ENCODE peak calls at places on chromosomes 6 and 20, in five cellular contexts. One of them, this sample, is unnamed.
A peak's percentile ranks its signal among the peaks of the same experiment; 100 is the strongest.

GRCh38 chr6:100488231-100488630 is 23.5 kb upstream of the SIM1 start:
- DNase-seq in effector memory CD8-positive, alpha-beta T cell: no peak
- DNase-seq in NCI-H187: no peak
- DNase-seq in body of pancreas: no peak
- DNase-seq in stromal cell of bone marrow: peak; percentile 40
- DNase-seq in this sample: no peak

GRCh38 chr6:134077301-134077700 is 24.9 kb upstream of the SLC2A12 start:
- DNase-seq in effector memory CD8-positive, alpha-beta T cell: no peak
- DNase-seq in stromal cell of bone marrow: no peak
- DNase-seq in body of pancreas: no peak
- DNase-seq in NCI-H187: no peak
- DNase-seq in this sample: peak; percentile 85

GRCh38 chr20:25043499-25044260 is 14.3 kb downstream of the ACSS1 start:
- DNase-seq in effector memory CD8-positive, alpha-beta T cell: no peak
- DNase-seq in body of pancreas: peak; percentile 3
- DNase-seq in NCI-H187: no peak
- DNase-seq in stromal cell of bone marrow: no peak
- DNase-seq in this sample: no peak

GRCh38 chr6:142321451-142321850 is 19.6 kb downstream of the ADGRG6 start:
- DNase-seq in stromal cell of bone marrow: no peak
- DNase-seq in body of pancreas: no peak
- DNase-seq in NCI-H187: no peak
- DNase-seq in effector memory CD8-positive, alpha-beta T cell: no peak
- DNase-seq in this sample: no peak

GRCh38 chr6:164926686-164927085 is 382.7 kb downstream of the C6orf118 start:
- DNase-seq in effector memory CD8-positive, alpha-beta T cell: no peak
- DNase-seq in stromal cell of bone marrow: no peak
- DNase-seq in body of pancreas: no peak
- DNase-seq in NCI-H187: no peak
- DNase-seq in this sample: no peak

GRCh38 chr20:37526238-37526838 is 1.3 kb downstream of the BLCAP start:
- DNase-seq in stromal cell of bone marrow: no peak
- DNase-seq in effector memory CD8-positive, alpha-beta T cell: no peak
- DNase-seq in NCI-H187: no peak
- DNase-seq in body of pancreas: peak; percentile 28
- DNase-seq in this sample: peak; percentile 28

GRCh38 chr20:36472656-36473071 is 68.7 kb upstream of the MYL9 start:
- DNase-seq in body of pancreas: peak; percentile 70
- DNase-seq in effector memory CD8-positive, alpha-beta T cell: no peak
- DNase-seq in stromal cell of bone marrow: no peak
- DNase-seq in NCI-H187: no peak
- DNase-seq in this sample: peak; percentile 71

GRCh38 chr6:25147191-25147590 is 132.0 kb upstream of the CARMIL1 start:
- DNase-seq in NCI-H187: no peak
- DNase-seq in stromal cell of bone marrow: no peak
- DNase-seq in effector memory CD8-positive, alpha-beta T cell: no peak
- DNase-seq in body of pancreas: no peak
- DNase-seq in this sample: no peak

GRCh38 chr20:57222631-57222950 is 43.9 kb downstream of the BMP7 start:
- DNase-seq in effector memory CD8-positive, alpha-beta T cell: no peak
- DNase-seq in stromal cell of bone marrow: no peak
- DNase-seq in NCI-H187: no peak
- DNase-seq in body of pancreas: no peak
- DNase-seq in this sample: no peak

GRCh38 chr6:150252714-150253444 is 110.0 kb downstream of the PPP1R14C start:
- DNase-seq in NCI-H187: no peak
- DNase-seq in effector memory CD8-positive, alpha-beta T cell: no peak
- DNase-seq in body of pancreas: no peak
- DNase-seq in stromal cell of bone marrow: no peak
- DNase-seq in this sample: peak; percentile 81

GRCh38 chr20:21713901-21714296 is 8.4 kb downstream of the PAX1 start:
- DNase-seq in stromal cell of bone marrow: no peak
- DNase-seq in effector memory CD8-positive, alpha-beta T cell: no peak
- DNase-seq in NCI-H187: no peak
- DNase-seq in body of pancreas: no peak
- DNase-seq in this sample: no peak

GRCh38 chr6:3022765-3023662 is 23.3 kb downstream of the NQO2 start:
- DNase-seq in NCI-H187: peak; percentile 25
- DNase-seq in body of pancreas: no peak
- DNase-seq in effector memory CD8-positive, alpha-beta T cell: no peak
- DNase-seq in stromal cell of bone marrow: no peak
- DNase-seq in this sample: peak; percentile 40

GRCh38 chr6:35984701-35985100 is 39.7 kb downstream of the SLC26A8 start:
- DNase-seq in NCI-H187: no peak
- DNase-seq in stromal cell of bone marrow: no peak
- DNase-seq in body of pancreas: no peak
- DNase-seq in effector memory CD8-positive, alpha-beta T cell: no peak
- DNase-seq in this sample: no peak

GRCh38 chr6:90893385-90893784 is 306.5 kb upstream of the MAP3K7 start:
- DNase-seq in stromal cell of bone marrow: no peak
- DNase-seq in effector memory CD8-positive, alpha-beta T cell: no peak
- DNase-seq in NCI-H187: no peak
- DNase-seq in body of pancreas: no peak
- DNase-seq in this sample: no peak

GRCh38 chr20:63734946-63735858 is 1.3 kb upstream of the LIME1 start:
- DNase-seq in effector memory CD8-positive, alpha-beta T cell: no peak
- DNase-seq in stromal cell of bone marrow: no peak
- DNase-seq in NCI-H187: no peak
- DNase-seq in body of pancreas: no peak
- DNase-seq in this sample: no peak

GRCh38 chr20:31675828-31676533 is 38.3 kb downstream of the COX4I2 start:
- DNase-seq in stromal cell of bone marrow: no peak
- DNase-seq in body of pancreas: no peak
- DNase-seq in effector memory CD8-positive, alpha-beta T cell: peak; percentile 46
- DNase-seq in NCI-H187: no peak
- DNase-seq in this sample: peak; percentile 61

GRCh38 chr6:137223370-137224131 is 4.4 kb upstream of the IFNGR1 start:
- DNase-seq in NCI-H187: no peak
- DNase-seq in body of pancreas: peak; percentile 21
- DNase-seq in stromal cell of bone marrow: peak; percentile 78
- DNase-seq in effector memory CD8-positive, alpha-beta T cell: no peak
- DNase-seq in this sample: peak; percentile 14

GRCh38 chr20:33832113-33832853 is 21.1 kb downstream of the CHMP4B start:
- DNase-seq in effector memory CD8-positive, alpha-beta T cell: no peak
- DNase-seq in body of pancreas: peak; percentile 37
- DNase-seq in NCI-H187: no peak
- DNase-seq in stromal cell of bone marrow: no peak
- DNase-seq in this sample: no peak

GRCh38 chr6:39870950-39871349 is 63.3 kb downstream of the MOCS1 start:
- DNase-seq in NCI-H187: no peak
- DNase-seq in body of pancreas: no peak
- DNase-seq in stromal cell of bone marrow: no peak
- DNase-seq in effector memory CD8-positive, alpha-beta T cell: no peak
- DNase-seq in this sample: no peak

GRCh38 chr20:17446171-17446570 is 85.0 kb downstream of the BFSP1 start:
- DNase-seq in effector memory CD8-positive, alpha-beta T cell: no peak
- DNase-seq in body of pancreas: no peak
- DNase-seq in stromal cell of bone marrow: no peak
- DNase-seq in NCI-H187: no peak
- DNase-seq in this sample: no peak

GRCh38 chr6:146592451-146592850 is 6.3 kb upstream of the ADGB start:
- DNase-seq in body of pancreas: no peak
- DNase-seq in effector memory CD8-positive, alpha-beta T cell: no peak
- DNase-seq in stromal cell of bone marrow: no peak
- DNase-seq in NCI-H187: no peak
- DNase-seq in this sample: no peak

GRCh38 chr6:107132330-107132954 is 17.1 kb upstream of the BEND3 start:
- DNase-seq in NCI-H187: no peak
- DNase-seq in effector memory CD8-positive, alpha-beta T cell: no peak
- DNase-seq in body of pancreas: peak; percentile 59
- DNase-seq in stromal cell of bone marrow: no peak
- DNase-seq in this sample: no peak

GRCh38 chr6:3466488-3467219 is 9.8 kb upstream of the SLC22A23 start:
- DNase-seq in effector memory CD8-positive, alpha-beta T cell: no peak
- DNase-seq in stromal cell of bone marrow: no peak
- DNase-seq in NCI-H187: no peak
- DNase-seq in body of pancreas: no peak
- DNase-seq in this sample: no peak

GRCh38 chr6:170203212-170203611 is 87.7 kb downstream of the DLL1 start:
- DNase-seq in effector memory CD8-positive, alpha-beta T cell: no peak
- DNase-seq in NCI-H187: no peak
- DNase-seq in body of pancreas: no peak
- DNase-seq in stromal cell of bone marrow: no peak
- DNase-seq in this sample: no peak

GRCh38 chr6:164048840-164049239 is 634.3 kb downstream of the QKI start:
- DNase-seq in body of pancreas: no peak
- DNase-seq in NCI-H187: no peak
- DNase-seq in effector memory CD8-positive, alpha-beta T cell: no peak
- DNase-seq in stromal cell of bone marrow: no peak
- DNase-seq in this sample: peak; percentile 20

GRCh38 chr6:131979515-131980337 is 28.6 kb upstream of the CCN2 start:
- DNase-seq in NCI-H187: no peak
- DNase-seq in effector memory CD8-positive, alpha-beta T cell: no peak
- DNase-seq in stromal cell of bone marrow: peak; percentile 68
- DNase-seq in body of pancreas: no peak
- DNase-seq in this sample: peak; percentile 33

GRCh38 chr6:146857960-146858308 is 259.2 kb downstream of the ADGB start:
- DNase-seq in effector memory CD8-positive, alpha-beta T cell: no peak
- DNase-seq in NCI-H187: no peak
- DNase-seq in stromal cell of bone marrow: no peak
- DNase-seq in body of pancreas: no peak
- DNase-seq in this sample: peak; percentile 12

GRCh38 chr20:3209023-3209945 is at the start of gene ITPA:
- DNase-seq in stromal cell of bone marrow: no peak
- DNase-seq in NCI-H187: peak; percentile 21
- DNase-seq in body of pancreas: peak; percentile 56
- DNase-seq in effector memory CD8-positive, alpha-beta T cell: peak; percentile 28
- DNase-seq in this sample: no peak

This sample was measured in A172.